ENCODE peak calls at places on chromosome 1, in seven cellular contexts. M is H9, J is mesendoderm, C is IMR-90, W is mesenchymal stem cell, U is trophoblast cell, E is H1. S is an unnamed sample.

GRCh38 chr1:64111787-64112186 is 91.6 kb upstream of the UBE2U start:
- DNase-seq in C (no peak), W (peak; percentile 33), M (no peak), J (peak; percentile 44), U (no peak), E (no peak), S (no peak)

GRCh38 chr1:167650266-167651160 is 20.5 kb downstream of the RCSD1 start:
- DNase-seq in W (no peak), E (no peak), J (no peak), U (no peak), C (no peak), M (no peak), S (no peak)

GRCh38 chr1:119873166-119874025 is 22.9 kb downstream of the ADAM30 start:
- DNase-seq in W (peak; percentile 48), J (no peak), U (no peak), E (no peak), C (peak; percentile 86), M (no peak), S (no peak)

GRCh38 chr1:53804791-53805505 is 33.1 kb downstream of the NDC1 start:
- DNase-seq in J (no peak), E (no peak), W (peak; percentile 25), U (no peak), M (no peak), C (peak; percentile 23), S (no peak)

GRCh38 chr1:2037314-2037979 is 12.8 kb upstream of the PRKCZ start:
- DNase-seq in J (no peak), M (no peak), E (no peak), U (no peak), C (no peak), W (no peak), S (no peak)

GRCh38 chr1:3350441-3351261 is 103.8 kb upstream of the ARHGEF16 start:
- DNase-seq in U (no peak), W (no peak), J (no peak), C (no peak), M (no peak), E (no peak), S (no peak)

GRCh38 chr1:232547938-232548484 is 81.9 kb downstream of the SIPA1L2 start:
- DNase-seq in U (no peak), E (no peak), M (no peak), C (peak; percentile 22), W (no peak), J (no peak), S (no peak)

GRCh38 chr1:101005871-101006270 is 19.7 kb downstream of the DPH5 start:
- DNase-seq in J (no peak), M (no peak), W (no peak), C (peak; percentile 10), U (no peak), E (no peak), S (no peak)

GRCh38 chr1:110524311-110525249 is 5.6 kb upstream of the KCNA10 start:
- DNase-seq in M (peak; percentile 84), U (peak; percentile 46), C (peak; percentile 30), J (peak; percentile 80), W (peak; percentile 28), E (peak; percentile 81), S (peak; percentile 61)

GRCh38 chr1:85041793-85042192 is 6.5 kb downstream of the MCOLN3 start:
- DNase-seq in C (no peak), M (no peak), W (no peak), J (no peak), E (no peak), U (no peak), S (no peak)

GRCh38 chr1:17098440-17099317 is 20.6 kb downstream of the PADI2 start:
- DNase-seq in J (no peak), W (no peak), C (no peak), E (no peak), U (peak; percentile 89), M (no peak), S (no peak)

GRCh38 chr1:110462964-110463363 is 12.0 kb downstream of the PROK1 start:
- DNase-seq in J (no peak), U (no peak), C (peak; percentile 31), E (no peak), W (no peak), M (no peak), S (no peak)

GRCh38 chr1:201503397-201504176 is 3.3 kb downstream of the CSRP1 start:
- DNase-seq in E (no peak), W (peak; percentile 99), M (peak; percentile 67), C (peak; percentile 100), J (peak; percentile 93), U (peak; percentile 95), S (no peak)

GRCh38 chr1:197269053-197269452 is 1.0 kb downstream of the CRB1 start:
- DNase-seq in W (no peak), E (no peak), J (no peak), U (no peak), C (no peak), M (no peak), S (no peak)

GRCh38 chr1:56258395-56258794 is 321.0 kb downstream of the PLPP3 start:
- DNase-seq in W (no peak), J (no peak), E (no peak), U (no peak), M (no peak), C (no peak), S (no peak)

GRCh38 chr1:52907068-52907811 is 14.3 kb downstream of the ECHDC2 start:
- DNase-seq in U (peak; percentile 97), E (no peak), J (no peak), W (no peak), C (peak; percentile 28), M (no peak), S (no peak)

GRCh38 chr1:169133801-169134558 is 27.5 kb downstream of the ATP1B1 start:
- DNase-seq in C (no peak), W (peak; percentile 27), J (no peak), U (no peak), E (no peak), M (no peak), S (no peak)

GRCh38 chr1:151243683-151244216 is 10.8 kb upstream of the PSMD4 start:
- DNase-seq in C (no peak), M (no peak), U (no peak), W (no peak), J (no peak), E (no peak), S (no peak)

GRCh38 chr1:89538361-89538760 is 13.7 kb downstream of the LRRC8B start:
- DNase-seq in W (no peak), U (peak; percentile 43), J (no peak), E (no peak), C (no peak), M (no peak), S (no peak)

GRCh38 chr1:149995927-149996326 is 14.6 kb downstream of the OTUD7B start:
- DNase-seq in M (no peak), E (no peak), U (peak; percentile 92), J (peak; percentile 49), W (no peak), C (peak; percentile 71), S (no peak)

GRCh38 chr1:194014004-194014403 is 827.6 kb upstream of the B3GALT2 start:
- DNase-seq in M (no peak), J (no peak), C (peak; percentile 8), W (no peak), E (no peak), U (no peak), S (no peak)

GRCh38 chr1:167955915-167956314 is 19.0 kb upstream of the MPC2 start:
- DNase-seq in U (no peak), C (peak; percentile 39), J (no peak), E (no peak), M (no peak), W (no peak), S (no peak)

GRCh38 chr1:175075572-175076568 is 8.2 kb downstream of the TNN start:
- DNase-seq in W (no peak), M (peak; percentile 36), J (peak; percentile 39), E (no peak), C (peak; percentile 16), U (no peak), S (no peak)

GRCh38 chr1:7401814-7402547 is 369.1 kb upstream of the VAMP3 start:
- DNase-seq in U (peak; percentile 97), M (peak; percentile 72), W (peak; percentile 99), J (peak; percentile 98), E (peak; percentile 34), C (peak; percentile 100), S (no peak)

GRCh38 chr1:92408825-92409224 is 77.9 kb downstream of the GFI1 start:
- DNase-seq in J (no peak), U (no peak), C (peak; percentile 55), E (no peak), W (no peak), M (no peak), S (no peak)

GRCh38 chr1:85617582-85618237 is 37.1 kb downstream of the CCN1 start:
- DNase-seq in E (no peak), W (peak; percentile 46), C (peak; percentile 87), J (no peak), U (peak; percentile 92), M (no peak), S (no peak)

GRCh38 chr1:185420588-185421081 is 103.6 kb upstream of the IVNS1ABP start:
- DNase-seq in C (no peak), J (no peak), M (no peak), W (no peak), U (no peak), E (no peak), S (no peak)
- H4K8ac ChIP-seq in C (no peak overlapping the region), J (no peak overlapping the region), M (no peak overlapping the region), W (no peak overlapping the region), U (no peak overlapping the region), E (no peak overlapping the region), S (no peak overlapping the region)

GRCh38 chr1:155996166-155996565 is 17.8 kb upstream of the ARHGEF2 start:
- DNase-seq in W (no peak), U (no peak), M (no peak), E (no peak), C (no peak), J (peak; percentile 84), S (no peak)

GRCh38 chr1:155989242-155989991 is 11.1 kb upstream of the ARHGEF2 start:
- DNase-seq in E (peak; percentile 91), U (peak; percentile 82), M (peak; percentile 87), J (peak; percentile 75), W (peak; percentile 66), C (peak; percentile 61), S (no peak)

GRCh38 chr1:155989992-155990325 is 11.6 kb upstream of the ARHGEF2 start:
- DNase-seq in E (no peak), M (no peak), C (no peak), U (peak; percentile 35), W (no peak), J (no peak), S (no peak)

GRCh38 chr1:155990340-155990739 is 12.0 kb upstream of the ARHGEF2 start:
- DNase-seq in C (no peak), M (no peak), W (no peak), E (no peak), U (no peak), J (no peak), S (no peak)

GRCh38 chr1:155993595-155993994 is 15.2 kb upstream of the ARHGEF2 start:
- DNase-seq in M (no peak), W (no peak), C (no peak), E (no peak), U (no peak), J (no peak), S (no peak)
- H3K4ac ChIP-seq in M (no peak overlapping the region), W (no peak overlapping the region), C (no peak overlapping the region), E (no peak overlapping the region), U (no peak overlapping the region), J (no peak overlapping the region), S (no peak overlapping the region)

GRCh38 chr1:226938903-226939438 is 1.1 kb upstream of the COQ8A start:
- DNase-seq in J (peak; percentile 20), C (peak; percentile 55), M (no peak), E (no peak), U (peak; percentile 60), W (peak; percentile 70), S (no peak)
- H4K8ac ChIP-seq in J (no peak overlapping the region), C (peak overlapping the region; percentile 91), M (no peak overlapping the region), E (no peak overlapping the region), U (peak overlapping the region; percentile 98), W (peak overlapping the region; percentile 93), S (no peak overlapping the region)

GRCh38 chr1:117645343-117645742 is 39.5 kb downstream of the TENT5C start:
- DNase-seq in J (no peak), E (no peak), C (no peak), U (no peak), W (no peak), M (no peak), S (no peak)
- H3K4ac ChIP-seq in J (no peak overlapping the region), E (no peak overlapping the region), C (no peak overlapping the region), U (no peak overlapping the region), W (no peak overlapping the region), M (no peak overlapping the region), S (no peak overlapping the region)

S was measured in neuronal stem cell.